ENCODE peak calls at places on chromosomes 11 and 22, in nine cellular contexts. K, I, T, R, V, Y, G, H and M are unnamed samples.

GRCh38 chr11:68146010-68146540 is 24.9 kb upstream of the CHKA start:
- DNase-seq in H (peak), R (no peak), Y (no peak), K (no peak), G (no peak), T (no peak), I (peak), V (peak), M (no peak)

GRCh38 chr11:3674189-3674588 is 3.0 kb upstream of the CHRNA10 start:
- DNase-seq in K (no peak), T (no peak), G (no peak), H (no peak), Y (peak), I (no peak), R (no peak), V (no peak), M (no peak)

GRCh38 chr11:9639099-9639498 is 24.8 kb upstream of the SWAP70 start:
- DNase-seq in Y (no peak), I (no peak), R (no peak), H (peak), G (no peak), T (no peak), K (no peak), V (peak), M (no peak)

GRCh38 chr11:3153291-3153861 is 11.7 kb downstream of the OSBPL5 start:
- DNase-seq in V (peak), K (no peak), G (peak), T (no peak), I (peak), R (no peak), Y (no peak), H (no peak), M (no peak)

GRCh38 chr11:8567597-8568198 is 26.3 kb downstream of the STK33 start:
- DNase-seq in K (no peak), Y (peak), T (no peak), G (no peak), V (no peak), I (no peak), R (no peak), H (no peak), M (no peak)

GRCh38 chr11:8709002-8709672 is 26.5 kb downstream of the RPL27A start:
- DNase-seq in T (no peak), H (no peak), V (peak), G (no peak), R (no peak), K (no peak), Y (no peak), I (peak), M (no peak)

GRCh38 chr22:23583836-23584235 is 3.7 kb upstream of the IGLL1 start:
- DNase-seq in G (no peak), Y (no peak), K (no peak), V (no peak), T (no peak), I (no peak), H (no peak), R (no peak), M (no peak)

GRCh38 chr11:33751878-33752277 is 15.7 kb upstream of the CD59 start:
- DNase-seq in G (no peak), T (no peak), V (no peak), K (no peak), Y (no peak), H (no peak), R (no peak), I (no peak), M (no peak)

GRCh38 chr11:82765466-82766034 is 31.9 kb upstream of the FAM181B start:
- DNase-seq in K (no peak), I (no peak), H (peak), V (no peak), R (no peak), G (no peak), Y (no peak), T (no peak), M (no peak)

GRCh38 chr11:45154276-45154675 is 7.8 kb downstream of the PRDM11 start:
- DNase-seq in I (no peak), H (no peak), K (no peak), T (no peak), V (no peak), R (no peak), G (no peak), Y (no peak), M (no peak)

GRCh38 chr11:65471410-65471762 is 27.5 kb upstream of the MALAT1 start:
- DNase-seq in G (no peak), R (peak), K (no peak), H (peak), Y (no peak), V (peak), I (peak), T (no peak), M (no peak)

GRCh38 chr11:1333091-1333772 is 23.8 kb upstream of the TOLLIP start:
- DNase-seq in T (no peak), K (no peak), R (no peak), G (no peak), V (no peak), Y (no peak), I (no peak), H (no peak), M (no peak)

GRCh38 chr11:117221775-117222517 is 9.9 kb downstream of the PCSK7 start:
- DNase-seq in T (no peak), V (peak), H (peak), I (no peak), G (no peak), R (no peak), Y (peak), K (no peak), M (no peak)

GRCh38 chr22:46361861-46362220 is 26.3 kb downstream of the TRMU start:
- DNase-seq in Y (no peak), H (no peak), V (no peak), T (no peak), I (no peak), K (no peak), R (no peak), G (no peak), M (no peak)

GRCh38 chr22:37328017-37328416 is 45.7 kb downstream of the CYTH4 start:
- DNase-seq in G (no peak), V (no peak), H (peak), K (no peak), R (no peak), T (no peak), Y (peak), I (no peak), M (no peak)

GRCh38 chr11:134654161-134654915 is 242.3 kb upstream of the B3GAT1 start:
- DNase-seq in R (no peak), T (no peak), K (peak), V (no peak), G (no peak), I (no peak), Y (no peak), H (no peak), M (no peak)